ENCODE peak calls at places on chromosomes 1 and 21, in ten cellular contexts. U is 8988T, K is amniotic stem cell, I is NCI-H1105, M is mammary epithelial cell, Z is thoracic aorta, B is fibroblast of pulmonary artery, T is GM23338, J is dorsolateral prefrontal cortex, Q is NCI-H345. A is an unnamed sample.

GRCh38 chr1:83762419-83762818 is 236.5 kb downstream of the TTLL7 start:
- DNase-seq in I (no peak), B (no peak), M (no peak), K (no peak), U (no peak), Z (no peak), T (no peak), Q (no peak), J (no peak), A (no peak)

GRCh38 chr1:68453060-68453665 is 3.4 kb upstream of the RPE65 start:
- DNase-seq in I (no peak), J (no peak), B (no peak), Z (no peak), K (no peak), U (no peak), T (no peak), Q (no peak), M (no peak), A (no peak)

GRCh38 chr1:198649598-198650338 is 10.9 kb downstream of the PTPRC start:
- DNase-seq in T (no peak), I (no peak), Z (no peak), M (no peak), U (no peak), B (no peak), K (no peak), J (no peak), Q (no peak), A (no peak)

GRCh38 chr1:163071381-163072255 is 2.5 kb downstream of the RGS4 start:
- DNase-seq in K (peak), T (peak), B (peak), Z (peak), J (peak), I (no peak), M (peak), U (no peak), Q (peak), A (no peak)

GRCh38 chr1:64891440-64891815 is 74.9 kb downstream of the JAK1 start:
- DNase-seq in M (no peak), U (no peak), I (no peak), Q (no peak), T (no peak), B (peak), J (no peak), K (no peak), Z (no peak), A (no peak)

GRCh38 chr1:111217183-111217910 is 10.2 kb upstream of the CHI3L2 start:
- DNase-seq in Q (no peak), T (no peak), U (no peak), I (no peak), Z (no peak), M (no peak), J (no peak), K (no peak), B (no peak), A (no peak)

GRCh38 chr1:211938473-211939080 is 96.8 kb downstream of the INTS7 start:
- DNase-seq in M (no peak), U (no peak), B (peak), T (no peak), J (no peak), I (no peak), K (no peak), Z (no peak), Q (no peak), A (no peak)

GRCh38 chr1:194786027-194786426 is 1599.6 kb upstream of the B3GALT2 start:
- DNase-seq in T (no peak), K (no peak), Z (no peak), M (no peak), J (no peak), I (no peak), U (no peak), B (no peak), Q (no peak), A (no peak)

GRCh38 chr1:44531785-44532566 is 126.9 kb downstream of the RNF220 start:
- DNase-seq in Q (no peak), Z (no peak), M (peak), I (no peak), K (no peak), B (peak), J (no peak), U (no peak), T (no peak), A (no peak)

GRCh38 chr1:161706483-161707347 is at the start of gene FCRLA:
- DNase-seq in U (no peak), K (peak), M (peak), T (no peak), I (no peak), J (no peak), Q (no peak), B (peak), Z (no peak), A (no peak)

GRCh38 chr1:180933141-180933540 is 20.4 kb downstream of the KIAA1614 start:
- DNase-seq in M (no peak), T (peak), B (no peak), J (no peak), U (no peak), I (no peak), K (no peak), Q (no peak), Z (no peak), A (no peak)

GRCh38 chr1:85334962-85335361 is 58.5 kb upstream of the BCL10 start:
- DNase-seq in Q (no peak), I (no peak), K (no peak), U (no peak), Z (no peak), T (no peak), B (no peak), J (no peak), M (no peak), A (no peak)

GRCh38 chr1:9238550-9238949 is 4.0 kb downstream of the H6PD start:
- DNase-seq in B (no peak), T (no peak), K (no peak), Q (no peak), I (no peak), M (no peak), U (no peak), Z (no peak), J (no peak), A (no peak)

GRCh38 chr21:40130476-40130875 is 263.2 kb downstream of the PCP4 start:
- DNase-seq in U (no peak), Z (no peak), M (peak), B (no peak), K (no peak), Q (no peak), J (no peak), T (no peak), I (no peak), A (no peak)

GRCh38 chr1:80607064-80607463 is 1193.7 kb upstream of the ADGRL2 start:
- DNase-seq in B (no peak), I (no peak), K (no peak), Z (no peak), U (no peak), J (no peak), M (no peak), T (no peak), Q (no peak), A (no peak)

GRCh38 chr1:156600733-156601121 is 552 bp downstream of the GPATCH4 start:
- DNase-seq in M (no peak), Z (no peak), B (peak), U (no peak), J (no peak), I (no peak), K (no peak), Q (no peak), T (peak), A (no peak)

GRCh38 chr1:202237052-202237451 is 43.5 kb downstream of the LGR6 start:
- DNase-seq in Z (no peak), U (peak), T (peak), I (peak), M (peak), K (no peak), Q (peak), B (peak), J (no peak), A (no peak)

GRCh38 chr1:207628776-207629175 is 16.2 kb upstream of the CR1L start:
- DNase-seq in T (no peak), M (no peak), B (peak), J (no peak), Z (no peak), Q (no peak), K (no peak), U (no peak), I (no peak), A (no peak)

GRCh38 chr1:10538608-10539355 is 64.0 kb downstream of the PEX14 start:
- DNase-seq in Z (no peak), T (no peak), Q (no peak), J (no peak), M (no peak), B (peak), K (no peak), I (no peak), U (no peak), A (no peak)

GRCh38 chr1:80633947-80634710 is 1166.6 kb upstream of the ADGRL2 start:
- DNase-seq in M (peak), U (no peak), K (no peak), B (no peak), Z (no peak), T (peak), J (no peak), Q (no peak), I (no peak), A (no peak)

GRCh38 chr1:145751491-145752021 is 32.3 kb downstream of the CD160 start:
- DNase-seq in T (no peak), Z (peak), M (peak), U (no peak), K (peak), J (peak), Q (no peak), B (peak), I (no peak), A (peak)

GRCh38 chr1:41918450-41919043 is at the start of gene HIVEP3:
- DNase-seq in M (peak), Z (no peak), I (peak), U (peak), B (peak), K (no peak), J (peak), Q (peak), T (peak), A (no peak)

GRCh38 chr1:36142121-36142520 is 7.2 kb downstream of the TRAPPC3 start:
- DNase-seq in M (no peak), T (no peak), Q (no peak), Z (no peak), U (no peak), J (no peak), I (peak), K (no peak), B (no peak), A (no peak)

GRCh38 chr1:155205035-155205434 is 2.7 kb downstream of the THBS3 start:
- DNase-seq in J (no peak), Z (no peak), M (no peak), T (no peak), Q (no peak), U (no peak), I (no peak), K (no peak), B (no peak), A (no peak)

GRCh38 chr1:8151647-8152046 is 125.5 kb upstream of the ERRFI1 start:
- DNase-seq in T (no peak), U (no peak), K (no peak), Z (no peak), Q (no peak), J (no peak), M (no peak), I (no peak), B (no peak), A (no peak)

GRCh38 chr1:203135636-203136305 is 8.2 kb downstream of the ADORA1 start:
- DNase-seq in B (no peak), T (no peak), Z (no peak), U (no peak), J (no peak), Q (no peak), K (no peak), I (no peak), M (peak), A (no peak)

GRCh38 chr1:226121587-226122400 is 59.3 kb downstream of the H3-3A start:
- DNase-seq in T (peak), Q (peak), I (peak), M (peak), Z (no peak), B (no peak), U (peak), K (no peak), J (peak), A (peak)

GRCh38 chr1:54289061-54289938 is 89.3 kb downstream of the MRPL37 start:
- DNase-seq in B (no peak), J (no peak), Z (no peak), K (no peak), I (no peak), Q (no peak), U (no peak), M (no peak), T (no peak), A (no peak)

GRCh38 chr21:20882462-20883415 is 115.5 kb upstream of the NCAM2 start:
- DNase-seq in B (peak), Q (peak), J (peak), I (peak), T (peak), K (no peak), Z (no peak), M (no peak), U (no peak), A (no peak)

GRCh38 chr1:20282544-20282943 is 8.1 kb upstream of the VWA5B1 start:
- DNase-seq in U (no peak), T (no peak), I (no peak), B (no peak), M (no peak), J (no peak), K (no peak), Z (no peak), Q (peak), A (no peak)

GRCh38 chr1:179742717-179743678 is at the start of gene FAM163A:
- DNase-seq in I (peak), J (no peak), B (no peak), Z (no peak), T (peak), Q (peak), K (no peak), U (no peak), M (no peak), A (no peak)

GRCh38 chr1:207997486-207998268 is 86.8 kb upstream of the CD34 start:
- DNase-seq in B (peak), J (peak), U (peak), K (peak), T (peak), Q (peak), Z (peak), I (peak), M (peak), A (no peak)

GRCh38 chr1:177945943-177946650 is 23.8 kb downstream of the SEC16B start:
- DNase-seq in I (peak), T (peak), Z (no peak), B (peak), U (peak), Q (peak), K (peak), M (peak), J (peak), A (no peak)

GRCh38 chr1:203537806-203538464 is 44.0 kb downstream of the OPTC start:
- DNase-seq in K (no peak), Z (no peak), M (no peak), B (peak), Q (no peak), I (no peak), T (no peak), U (no peak), J (no peak), A (no peak)

GRCh38 chr1:81144240-81144639 is 656.5 kb upstream of the ADGRL2 start:
- DNase-seq in Q (no peak), T (peak), Z (no peak), U (no peak), M (no peak), K (no peak), I (no peak), B (peak), J (no peak), A (no peak)

GRCh38 chr1:194252189-194252588 is 1065.8 kb upstream of the B3GALT2 start:
- DNase-seq in Z (no peak), K (no peak), B (peak), U (no peak), T (no peak), J (no peak), Q (no peak), M (no peak), I (no peak), A (no peak)

GRCh38 chr1:16026723-16027484 is 5.1 kb downstream of the CLCNKA start:
- DNase-seq in Q (no peak), I (no peak), K (no peak), J (no peak), Z (no peak), U (no peak), B (no peak), T (peak), M (no peak), A (no peak)

A was measured in GOT3.